ENCODE peak calls at places on chromosome 15, in six cellular contexts. U is effector memory CD4-positive, alpha-beta T cell; R is tibial artery; P is A673; N is adrenal gland; C is uterus. I is an unnamed sample.

GRCh38 chr15:75693501-75694240 is 19.0 kb downstream of the CSPG4 start:
- DNase-seq in R (no peak), C (no peak), N (no peak), P (no peak), U (no peak), I (no peak)

GRCh38 chr15:89647191-89647851 is 7.9 kb downstream of the KIF7 start:
- DNase-seq in U (no peak), P (peak; percentile 67), N (peak; percentile 88), R (peak; percentile 86), C (peak; percentile 67), I (peak; percentile 23)

GRCh38 chr15:51757463-51757862 is 6.1 kb downstream of the TMOD2 start:
- DNase-seq in C (no peak), R (no peak), N (no peak), P (no peak), U (no peak), I (no peak)

GRCh38 chr15:88479169-88479568 is 11.7 kb downstream of the MRPS11 start:
- DNase-seq in R (no peak), N (no peak), C (no peak), U (no peak), P (no peak), I (no peak)

GRCh38 chr15:80618666-80619481 is 76.2 kb upstream of the ABHD17C start:
- DNase-seq in P (no peak), U (no peak), N (no peak), R (no peak), C (no peak), I (no peak)

GRCh38 chr15:83753872-83754493 is 100.1 kb downstream of the ADAMTSL3 start:
- DNase-seq in N (no peak), P (no peak), U (no peak), C (no peak), R (no peak), I (no peak)

GRCh38 chr15:91572110-91572509 is 281.4 kb upstream of the SLCO3A1 start:
- DNase-seq in C (peak; percentile 45), U (no peak), R (no peak), N (no peak), P (peak; percentile 88), I (peak; percentile 26)

GRCh38 chr15:79171320-79172031 is 80.9 kb upstream of the RASGRF1 start:
- DNase-seq in P (no peak), R (no peak), N (no peak), U (no peak), C (no peak), I (no peak)

GRCh38 chr15:25054943-25055342 is 100.2 kb downstream of the SNRPN start:
- DNase-seq in N (no peak), U (no peak), C (no peak), P (no peak), R (peak; percentile 28), I (no peak)

GRCh38 chr15:42084465-42085235 is 9.7 kb downstream of the PLA2G4D start:
- DNase-seq in P (peak; percentile 45), R (peak; percentile 71), U (peak; percentile 9), C (peak; percentile 32), N (peak; percentile 84), I (peak; percentile 90)

GRCh38 chr15:69225355-69226027 is 65.1 kb downstream of the GLCE start:
- DNase-seq in R (no peak), P (peak; percentile 57), C (no peak), N (no peak), U (no peak), I (peak; percentile 22)

GRCh38 chr15:63363292-63363691 is 18.4 kb downstream of the CA12 start:
- DNase-seq in U (no peak), P (no peak), N (no peak), C (no peak), R (no peak), I (no peak)

GRCh38 chr15:41894791-41895463 is 1.1 kb upstream of the SPTBN5 start:
- DNase-seq in U (peak; percentile 88), C (peak; percentile 63), P (peak; percentile 76), R (peak; percentile 83), N (peak; percentile 87), I (peak; percentile 80)

GRCh38 chr15:60255390-60255789 is 142.4 kb downstream of the ANXA2 start:
- DNase-seq in R (no peak), C (no peak), U (no peak), P (peak; percentile 7), N (no peak), I (peak; percentile 92)

GRCh38 chr15:56064152-56064551 is 70.7 kb upstream of the NEDD4 start:
- DNase-seq in C (no peak), N (no peak), U (no peak), R (no peak), P (no peak), I (peak; percentile 44)

DNA sequence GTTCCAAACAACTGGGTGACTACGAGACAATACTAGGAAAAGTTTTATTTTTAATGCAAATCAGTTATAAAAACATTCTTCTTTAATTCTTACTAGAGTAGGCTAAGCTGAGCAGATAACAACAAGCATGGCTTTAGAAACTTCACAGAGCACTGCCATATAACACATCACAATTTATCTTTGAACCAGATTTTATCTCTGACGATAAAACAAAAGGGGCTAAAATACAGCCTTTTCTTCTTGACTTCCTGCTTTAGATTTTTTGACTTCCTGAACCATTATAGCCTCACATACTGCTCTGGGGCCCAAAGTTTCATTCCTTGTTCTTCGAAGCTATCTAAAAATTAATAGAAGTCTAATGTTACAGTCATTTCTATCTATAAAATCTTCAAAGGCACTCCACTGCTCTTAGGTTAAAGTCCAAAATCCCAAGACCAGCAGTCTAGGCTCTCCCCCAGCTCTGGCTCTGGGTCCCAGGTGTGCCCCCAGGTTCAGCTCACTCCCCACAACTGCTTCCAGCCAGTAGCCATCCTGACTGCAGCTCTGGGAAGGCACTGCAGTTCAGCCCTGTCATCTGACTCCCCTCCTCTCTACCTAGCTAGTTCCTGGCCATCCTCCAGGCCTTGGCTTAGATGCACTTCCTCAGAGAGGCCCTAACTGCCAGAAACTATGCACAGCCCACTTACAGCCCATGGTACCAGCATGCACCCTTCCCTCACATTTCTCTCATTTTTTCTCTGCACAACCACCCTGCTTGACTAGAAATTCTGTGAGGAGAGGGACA is 25.7 kb downstream of the TBC1D2B start:
- DNase-seq in U (no peak), P (peak; percentile 68), R (no peak), C (peak; percentile 57), N (peak; percentile 68), I (no peak)
- H3K4me1 ChIP-seq in U (peaks cover 91% of the 10 kb centered on the region), P (peaks cover 44% of the 10 kb centered on the region), R (no peaks in the 10 kb centered on the region), C (peaks cover 11% of the 10 kb centered on the region), N (peaks cover 90% of the 10 kb centered on the region), I (peaks cover 11% of the 10 kb centered on the region)

DNA sequence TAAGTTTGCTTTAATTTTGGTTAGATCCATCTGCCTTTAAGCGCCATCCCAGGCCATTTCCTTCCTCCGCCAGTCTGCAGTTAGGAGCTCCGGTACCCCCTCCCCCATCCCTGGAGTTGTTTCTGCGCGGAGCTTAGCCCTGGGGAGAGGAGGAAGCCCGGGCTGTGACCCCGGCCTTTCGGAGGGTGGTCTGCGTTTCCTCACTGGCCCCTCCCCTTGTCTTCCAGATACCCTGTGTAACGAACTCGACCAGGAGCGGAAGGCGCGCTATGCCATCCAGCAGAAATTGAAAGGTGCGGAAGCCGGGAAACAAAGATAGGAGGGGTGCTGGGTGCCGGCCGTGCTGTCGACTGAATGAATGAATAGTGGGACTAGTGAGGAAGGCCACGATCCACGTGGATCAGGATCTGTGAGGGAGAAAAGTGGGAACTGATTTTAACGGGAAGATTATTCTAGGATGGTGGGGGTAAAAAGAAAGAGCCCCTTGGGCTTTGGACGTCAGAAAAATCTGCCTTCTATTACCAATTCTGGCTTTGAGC is 6.8 kb downstream of the RNU6-1 start:
- DNase-seq in R (peak; percentile 53), U (no peak), N (no peak), C (no peak), P (no peak), I (no peak)
- H3K27me3 ChIP-seq in R (peaks cover 5% of the 10 kb centered on the region), U (peaks cover 74% of the 10 kb centered on the region), N (peaks cover 73% of the 10 kb centered on the region), C (peaks cover 70% of the 10 kb centered on the region), P (peaks cover 81% of the 10 kb centered on the region), I (peaks cover 97% of the 10 kb centered on the region)

GRCh38 chr15:77567202-77567601 is 65.5 kb downstream of the LINGO1 start:
- DNase-seq in R (no peak), N (no peak), C (no peak), U (no peak), P (no peak), I (no peak)
- H3K4me1 ChIP-seq in R (no peaks in the 10 kb centered on the region), N (no peaks in the 10 kb centered on the region), C (no peaks in the 10 kb centered on the region), U (no peaks in the 10 kb centered on the region), P (peaks cover 4% of the 10 kb centered on the region), I (no peaks in the 10 kb centered on the region)

GRCh38 chr15:96354731-96355560 is 24.4 kb downstream of the NR2F2 start:
- DNase-seq in P (peak; percentile 87), U (no peak), R (no peak), N (no peak), C (peak; percentile 60), I (no peak)

GRCh38 chr15:96353931-96354730 is 23.6 kb downstream of the NR2F2 start:
- DNase-seq in C (peak; percentile 85), U (no peak), R (peak; percentile 81), P (no peak), N (no peak), I (peak; percentile 20)

GRCh38 chr15:96352594-96353377 is 22.3 kb downstream of the NR2F2 start:
- DNase-seq in U (no peak), N (no peak), R (no peak), P (no peak), C (no peak), I (no peak)

GRCh38 chr15:96351801-96352593 is 21.5 kb downstream of the NR2F2 start:
- DNase-seq in C (peak; percentile 68), U (no peak), R (peak; percentile 82), P (no peak), N (peak; percentile 73), I (no peak)

GRCh38 chr15:96353378-96353930 is 23.0 kb downstream of the NR2F2 start:
- DNase-seq in P (no peak), R (no peak), C (no peak), N (no peak), U (no peak), I (no peak)
- H3K27me3 ChIP-seq in P (no peaks in the 10 kb centered on the region), R (no peaks in the 10 kb centered on the region), C (no peaks in the 10 kb centered on the region), N (no peaks in the 10 kb centered on the region), U (peaks cover 58% of the 10 kb centered on the region), I (peaks cover 14% of the 10 kb centered on the region)

GRCh38 chr15:78056714-78057269 is 20.7 kb downstream of the TBC1D2B start:
- DNase-seq in R (peak; percentile 68), N (no peak), C (no peak), U (no peak), P (no peak), I (peak; percentile 68)
- H3K4me1 ChIP-seq in R (no peaks in the 10 kb centered on the region), N (peaks cover 86% of the 10 kb centered on the region), C (peaks cover 4% of the 10 kb centered on the region), U (peaks cover 75% of the 10 kb centered on the region), P (peaks cover 15% of the 10 kb centered on the region), I (peaks cover 19% of the 10 kb centered on the region)

GRCh38 chr15:73366766-73367623 is 1.8 kb downstream of the HCN4 start:
- DNase-seq in U (no peak), N (no peak), P (no peak), R (no peak), C (no peak), I (no peak)
- H3K27me3 ChIP-seq in U (peaks cover 14% of the 10 kb centered on the region), N (peaks cover 50% of the 10 kb centered on the region), P (peaks cover 98% of the 10 kb centered on the region), R (no peaks in the 10 kb centered on the region), C (peaks cover 9% of the 10 kb centered on the region), I (peaks cover 100% of the 10 kb centered on the region)